ENCODE peak calls at places on chromosome 13, in six cellular contexts. J, X, B, L, F and S are unnamed samples.

GRCh38 chr13:75371223-75371622 is 110.7 kb downstream of the TBC1D4 start:
- DNase-seq in J (no peak), L (no peak), X (no peak), B (no peak), F (no peak), S (no peak)

GRCh38 chr13:31747966-31748365 is 8.6 kb downstream of the RXFP2 start:
- DNase-seq in J (no peak), F (no peak), L (no peak), B (no peak), X (no peak), S (no peak)

GRCh38 chr13:89701913-89702312 is 1645.6 kb upstream of the MIR17HG start:
- DNase-seq in B (no peak), X (no peak), L (no peak), J (no peak), F (no peak), S (no peak)

GRCh38 chr13:48990900-48991299 is 15.2 kb downstream of the FNDC3A start:
- DNase-seq in F (no peak), J (no peak), B (no peak), L (no peak), X (no peak), S (no peak)

GRCh38 chr13:108368240-108368898 is 98.9 kb downstream of the TNFSF13B start:
- DNase-seq in X (no peak), J (no peak), B (no peak), L (no peak), F (no peak), S (peak)

GRCh38 chr13:32228330-32229041 is 86.7 kb downstream of the ZAR1L start:
- DNase-seq in J (no peak), X (no peak), B (peak), L (peak), F (no peak), S (no peak)

GRCh38 chr13:27954406-27954851 is 14.7 kb downstream of the CDX2 start:
- DNase-seq in F (no peak), X (peak), L (no peak), B (peak), J (peak), S (peak)

GRCh38 chr13:27524981-27525975 is 74.9 kb upstream of the MTIF3 start:
- DNase-seq in F (no peak), J (no peak), L (no peak), B (no peak), X (no peak), S (no peak)

GRCh38 chr13:51282322-51282721 is 57.2 kb upstream of the SERPINE3 start:
- DNase-seq in X (no peak), F (no peak), J (no peak), L (no peak), B (no peak), S (no peak)

GRCh38 chr13:21111546-21111945 is 50.2 kb upstream of the LATS2 start:
- DNase-seq in J (no peak), F (no peak), L (no peak), B (no peak), X (no peak), S (no peak)
- TF ChIP-seq MAX in J (no peak), F (no peak), L (no peak), B (no peak), X (no peak), S (no peak)

GRCh38 chr13:43074824-43075510 is 51.6 kb downstream of the DNAJC15 start:
- DNase-seq in B (no peak), X (no peak), L (no peak), J (no peak), F (no peak), S (no peak)

GRCh38 chr13:43077446-43077845 is 54.1 kb downstream of the DNAJC15 start:
- DNase-seq in L (no peak), B (no peak), X (no peak), F (no peak), J (no peak), S (no peak)

GRCh38 chr13:43071824-43072223 is 48.4 kb downstream of the DNAJC15 start:
- DNase-seq in J (no peak), B (no peak), L (no peak), F (no peak), X (no peak), S (no peak)

GRCh38 chr13:43077906-43078305 is 54.5 kb downstream of the DNAJC15 start:
- DNase-seq in F (no peak), L (no peak), J (no peak), B (no peak), X (no peak), S (no peak)

GRCh38 chr13:43072394-43072793 is 49.0 kb downstream of the DNAJC15 start:
- DNase-seq in X (no peak), F (no peak), B (no peak), L (no peak), J (no peak), S (peak)
- TF ChIP-seq MAX in X (no peak), F (no peak), B (no peak), L (no peak), J (no peak), S (no peak)

GRCh38 chr13:23612182-23612581 is 42.0 kb downstream of the TNFRSF19 start:
- DNase-seq in L (no peak), X (no peak), B (no peak), J (no peak), F (no peak), S (no peak)

GRCh38 chr13:23609414-23610186 is 39.4 kb downstream of the TNFRSF19 start:
- DNase-seq in F (no peak), L (no peak), J (no peak), B (no peak), X (no peak), S (no peak)

GRCh38 chr13:23610966-23611486 is 40.8 kb downstream of the TNFRSF19 start:
- DNase-seq in L (no peak), X (no peak), B (no peak), J (no peak), F (no peak), S (no peak)

GRCh38 chr13:23608704-23609413 is 38.6 kb downstream of the TNFRSF19 start:
- DNase-seq in X (peak), F (no peak), B (no peak), J (no peak), L (no peak), S (no peak)

DNA sequence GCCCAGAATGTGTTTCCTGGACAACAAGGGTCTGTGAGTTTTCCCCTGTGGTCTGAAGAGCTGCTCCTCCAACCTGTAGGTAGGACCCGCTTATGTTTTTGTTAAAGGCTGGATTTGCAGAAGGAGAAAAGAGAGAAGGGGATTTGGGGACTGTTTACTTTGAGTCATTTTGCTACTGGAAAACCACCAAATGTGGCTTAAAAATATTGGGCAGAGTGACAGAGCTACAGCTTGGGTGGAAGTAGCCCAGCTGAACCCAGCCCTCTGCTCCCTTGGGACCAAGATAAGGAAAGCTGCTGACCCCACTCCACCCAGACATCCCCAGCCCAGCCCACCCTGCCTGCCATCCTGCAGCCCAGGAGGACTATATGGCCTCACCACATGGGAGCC is 40.0 kb downstream of the TNFRSF19 start:
- DNase-seq in X (no peak), B (no peak), F (no peak), L (no peak), J (no peak), S (no peak)
- TF ChIP-seq MAX in X (no peak), B (no peak), F (no peak), L (no peak), J (no peak), S (no peak)

DNA sequence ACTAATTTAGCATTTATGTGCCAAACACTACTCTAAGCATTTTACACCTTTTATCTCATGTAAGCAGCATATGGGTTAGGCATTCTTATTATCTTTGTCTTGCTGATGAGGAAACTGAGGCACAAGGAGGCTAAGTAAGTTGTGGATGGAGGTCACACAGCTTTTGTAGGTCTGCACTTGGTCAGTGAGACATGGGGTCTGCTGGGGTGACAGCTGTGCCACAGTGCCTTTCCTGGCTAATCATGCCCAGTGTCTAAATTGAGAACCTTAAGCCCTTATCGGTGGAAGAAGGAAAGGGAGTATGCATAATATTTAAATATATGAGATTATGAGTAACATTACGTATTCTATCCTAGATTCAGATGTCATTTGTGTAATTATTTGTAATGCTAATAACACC is 226.2 kb downstream of the GGACT start:
- DNase-seq in X (no peak), F (no peak), L (no peak), B (no peak), J (no peak), S (no peak)
- TF ChIP-seq MAX in X (no peak), F (no peak), L (no peak), B (no peak), J (no peak), S (no peak)